ENCODE peak calls at places on chromosomes 11 and 22, in eight cellular contexts. G, Q, X, N, T, K, P and V are unnamed samples.

GRCh38 chr11:70633610-70634009 is 235.3 kb downstream of the CTTN start:
- DNase-seq in Q (no peak), T (no peak), K (no peak), G (no peak), N (no peak), X (no peak), P (no peak), V (no peak)

GRCh38 chr11:68213135-68213515 is at the start of gene KMT5B:
- DNase-seq in T (peak), K (peak), N (peak), G (no peak), Q (peak), X (peak), P (no peak), V (no peak)

GRCh38 chr11:45921561-45922424 is 663 bp upstream of the LARGE2 start:
- DNase-seq in T (peak), X (no peak), K (peak), G (no peak), Q (peak), N (peak), P (no peak), V (peak)

GRCh38 chr11:76048763-76049162 is 157.5 kb downstream of the WNT11 start:
- DNase-seq in N (peak), X (peak), T (peak), P (no peak), G (no peak), Q (peak), K (no peak), V (no peak)

GRCh38 chr11:64996710-64997380 is at the start of gene BATF2:
- DNase-seq in K (peak), P (no peak), G (peak), T (peak), Q (peak), X (no peak), N (peak), V (peak)

GRCh38 chr11:118180300-118180703 is 3.9 kb upstream of the SCN2B start:
- DNase-seq in Q (peak), T (peak), K (peak), N (peak), P (no peak), G (no peak), X (peak), V (no peak)

GRCh38 chr11:131591051-131591461 is 220.6 kb downstream of the NTM start:
- DNase-seq in G (no peak), K (no peak), X (no peak), N (peak), Q (no peak), T (peak), P (no peak), V (no peak)

GRCh38 chr11:63958013-63958412 is 16.4 kb upstream of the COX8A start:
- DNase-seq in P (no peak), N (no peak), K (no peak), X (no peak), Q (no peak), G (no peak), T (no peak), V (no peak)

GRCh38 chr22:29748248-29748893 is 18.4 kb downstream of the ZMAT5 start:
- DNase-seq in P (no peak), Q (no peak), G (peak), N (no peak), K (no peak), T (no peak), X (no peak), V (no peak)

GRCh38 chr22:20031732-20032406 is 11.0 kb downstream of the TANGO2 start:
- DNase-seq in X (no peak), K (no peak), N (no peak), P (no peak), T (peak), G (no peak), Q (no peak), V (peak)

GRCh38 chr11:95067042-95067827 is 516 bp downstream of the SRSF8 start:
- DNase-seq in G (peak), X (peak), K (peak), T (peak), Q (peak), P (no peak), N (peak), V (peak)

GRCh38 chr11:87176044-87176443 is 138.3 kb downstream of the TMEM135 start:
- DNase-seq in T (peak), P (no peak), G (no peak), Q (no peak), X (no peak), K (no peak), N (no peak), V (no peak)

GRCh38 chr11:38582151-38582550 is 1984.1 kb upstream of the RAG2 start:
- DNase-seq in X (no peak), Q (no peak), P (no peak), K (no peak), N (no peak), T (no peak), G (no peak), V (no peak)

GRCh38 chr22:32050678-32051515 is 7.8 kb downstream of the SLC5A1 start:
- DNase-seq in K (peak), P (peak), G (peak), T (peak), X (no peak), N (no peak), Q (peak), V (no peak)

GRCh38 chr11:10294289-10294953 is 402 bp upstream of the SBF2 start:
- DNase-seq in G (peak), X (peak), N (peak), T (peak), K (peak), P (no peak), Q (peak), V (no peak)

GRCh38 chr11:7573558-7574296 is 59.9 kb downstream of the PPFIBP2 start:
- DNase-seq in X (no peak), P (no peak), T (peak), K (no peak), N (peak), Q (no peak), G (no peak), V (no peak)

GRCh38 chr11:122045181-122045586 is 70.8 kb downstream of the BLID start:
- DNase-seq in K (no peak), G (peak), N (no peak), P (peak), Q (no peak), T (no peak), X (no peak), V (no peak)

GRCh38 chr22:46754110-46754799 is 8.2 kb upstream of the TBC1D22A start:
- DNase-seq in G (peak), N (no peak), P (peak), T (no peak), X (no peak), K (peak), Q (peak), V (no peak)

GRCh38 chr11:61495801-61496601 is 12.5 kb upstream of the LRRC10B start:
- DNase-seq in T (no peak), G (no peak), P (no peak), X (peak), N (no peak), K (peak), Q (peak), V (no peak)

GRCh38 chr11:78256962-78257361 is 68.2 kb downstream of the USP35 start:
- DNase-seq in P (no peak), Q (peak), T (no peak), G (peak), X (no peak), K (peak), N (no peak), V (no peak)

GRCh38 chr11:606245-606644 is 9.5 kb downstream of the IRF7 start:
- DNase-seq in X (no peak), N (no peak), P (peak), T (no peak), Q (peak), K (no peak), G (no peak), V (no peak)

GRCh38 chr11:113730887-113731726 is 25.0 kb upstream of the TMPRSS5 start:
- DNase-seq in X (peak), G (peak), N (peak), P (peak), K (peak), T (peak), Q (peak), V (no peak)

GRCh38 chr22:20905415-20906386 is 11.5 kb upstream of the CRKL start:
- DNase-seq in G (no peak), K (no peak), P (no peak), Q (no peak), T (no peak), N (no peak), X (no peak), V (no peak)

GRCh38 chr11:55942785-55943392 is 6.7 kb upstream of the OR5I1 start:
- DNase-seq in Q (no peak), K (no peak), X (no peak), P (no peak), N (no peak), G (peak), T (peak), V (no peak)

GRCh38 chr11:67484847-67485311 is 2.1 kb downstream of the AIP start:
- DNase-seq in X (no peak), T (no peak), N (no peak), K (no peak), G (no peak), P (no peak), Q (no peak), V (peak)

GRCh38 chr11:45809456-45810395 is 4.8 kb downstream of the SLC35C1 start:
- DNase-seq in T (no peak), X (no peak), G (no peak), Q (no peak), N (no peak), P (no peak), K (no peak), V (no peak)

GRCh38 chr22:45502215-45503070 is at the start of gene FBLN1:
- DNase-seq in N (peak), X (peak), T (peak), Q (no peak), K (peak), P (no peak), G (no peak), V (no peak)

GRCh38 chr11:47220401-47220821 is 5.6 kb downstream of the DDB2 start:
- DNase-seq in X (no peak), K (no peak), P (no peak), T (no peak), G (peak), Q (no peak), N (no peak), V (no peak)

GRCh38 chr11:19595840-19596751 is 116.5 kb upstream of the NAV2 start:
- DNase-seq in K (peak), G (peak), P (no peak), Q (no peak), T (no peak), N (no peak), X (no peak), V (no peak)

GRCh38 chr11:100525635-100526034 is 161.5 kb upstream of the ARHGAP42 start:
- DNase-seq in K (no peak), X (no peak), G (no peak), Q (no peak), N (peak), P (no peak), T (peak), V (no peak)
- TF ChIP-seq CTCF in K (no peak), X (peak), G (peak), Q (peak), N (peak), P (peak), T (peak), V (no peak)

DNA sequence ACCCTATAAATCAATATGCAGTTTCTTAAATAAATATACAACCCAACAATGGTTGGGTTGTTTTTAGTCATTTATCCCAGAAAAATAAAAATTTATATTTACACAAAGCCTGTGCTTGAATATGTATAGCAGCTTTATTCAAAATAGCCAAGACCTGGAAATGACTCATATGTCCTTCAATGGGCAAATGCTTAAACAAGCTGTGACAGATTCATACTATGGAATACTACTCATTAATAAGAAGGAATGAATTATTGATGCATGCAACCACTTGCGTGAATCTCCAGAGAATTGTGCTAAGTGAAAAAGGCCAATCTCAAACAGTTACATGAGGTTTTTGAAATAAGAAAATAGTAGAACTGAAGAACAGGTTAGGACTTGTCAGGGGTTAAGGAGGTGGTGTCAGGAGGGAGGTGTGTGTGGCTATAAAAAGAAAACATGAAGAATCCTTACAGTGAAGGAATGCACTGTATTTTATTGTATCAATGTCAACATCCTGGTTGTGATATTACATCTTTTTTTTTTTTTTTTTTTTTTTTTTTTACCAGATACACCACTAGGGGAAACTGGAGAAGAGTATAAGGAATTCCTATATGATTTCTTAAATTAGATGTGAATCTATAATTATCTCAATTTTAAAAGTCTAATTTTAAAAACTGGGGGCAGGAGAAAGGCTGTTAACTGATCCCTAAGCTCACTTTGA is 82.4 kb upstream of the CD44 start:
- DNase-seq in K (no peak), G (no peak), T (no peak), Q (no peak), P (no peak), X (no peak), N (no peak), V (no peak)
- TF ChIP-seq CTCF in K (no peak), G (peak), T (no peak), Q (no peak), P (no peak), X (peak), N (no peak), V (no peak)

GRCh38 chr22:50318356-50318697 is 8.5 kb downstream of the DENND6B start:
- DNase-seq in K (no peak), P (no peak), T (no peak), N (no peak), Q (no peak), G (no peak), X (peak), V (no peak)
- TF ChIP-seq CTCF in K (no peak), P (no peak), T (no peak), N (no peak), Q (no peak), G (peak), X (no peak), V (no peak)

GRCh38 chr11:102486584-102486983 is 34.0 kb upstream of the TMEM123 start:
- DNase-seq in N (no peak), X (no peak), T (peak), P (no peak), G (no peak), Q (no peak), K (no peak), V (no peak)
- TF ChIP-seq CTCF in N (no peak), X (no peak), T (peak), P (no peak), G (no peak), Q (no peak), K (no peak), V (no peak)

GRCh38 chr11:27022659-27023251 is 17.9 kb upstream of the BBOX1 start:
- DNase-seq in P (no peak), X (no peak), N (no peak), T (no peak), G (no peak), Q (no peak), K (no peak), V (no peak)
- TF ChIP-seq CTCF in P (no peak), X (no peak), N (no peak), T (no peak), G (no peak), Q (no peak), K (no peak), V (no peak)